ENCODE peak calls at places on chromosomes 11 and 22, in nine cellular contexts. X is fibroblast of lung; N is activated T-helper 1 cell treated with anti-CD3 and anti-CD28 coated beads, Interleukin-12 subunit alpha, Interleukin-12 subunit beta, Interleukin-2, Interleukin-4 antibody, amounts not matched to agents 30 ng/mL and 10 ng/mL and 1 ng/mL, durations not matched to agents 14 hours and 24 hours and 36 hours; B is glomerular endothelial cell; R is stimulated activated CD4-positive, alpha-beta T cell treated with anti-CD3 and anti-CD28 coated beads, TNF-alpha, amount 100 ng/mL, for 24 hours; D is HAP-1; T is endothelial cell; W is psoas muscle; H is heart right ventricle. G is an unnamed sample.

GRCh38 chr11:47003180-47003877 is 66.8 kb downstream of the CSTPP1 start:
- DNase-seq in X (no peak), N (no peak), B (no peak), R (peak; percentile 5), D (no peak), T (no peak), W (no peak), H (peak; percentile 32), G (peak; percentile 57)

GRCh38 chr22:26718488-26718887 is 61.1 kb downstream of the MIAT start:
- DNase-seq in X (no peak), N (no peak), B (no peak), R (no peak), D (no peak), T (no peak), W (no peak), H (no peak), G (no peak)

GRCh38 chr11:19380375-19380774 is 139.6 kb upstream of the E2F8 start:
- DNase-seq in X (peak; percentile 67), N (no peak), B (no peak), R (no peak), D (no peak), T (no peak), W (no peak), H (no peak), G (no peak)

GRCh38 chr11:45927332-45927683 is 4.9 kb downstream of the LARGE2 start:
- DNase-seq in X (no peak), N (no peak), B (no peak), R (no peak), D (no peak), T (no peak), W (no peak), H (no peak), G (no peak)

GRCh38 chr22:48827228-48827810 is 1000.4 kb downstream of the BRD1 start:
- DNase-seq in X (no peak), N (no peak), B (no peak), R (no peak), D (no peak), T (no peak), W (no peak), H (no peak), G (no peak)

GRCh38 chr11:18384157-18384641 is 10.2 kb upstream of the LDHA start:
- DNase-seq in X (peak; percentile 83), N (no peak), B (peak; percentile 34), R (no peak), D (no peak), T (no peak), W (peak; percentile 74), H (peak; percentile 69), G (peak; percentile 25)

GRCh38 chr11:793556-793955 is 3.7 kb upstream of the CEND1 start:
- DNase-seq in X (no peak), N (no peak), B (no peak), R (no peak), D (no peak), T (no peak), W (peak; percentile 51), H (no peak), G (no peak)

GRCh38 chr11:35255514-35255913 is 116.5 kb downstream of the CD44 start:
- DNase-seq in X (no peak), N (no peak), B (no peak), R (no peak), D (no peak), T (no peak), W (no peak), H (no peak), G (no peak)

GRCh38 chr11:35593143-35593542 is 25.1 kb upstream of the FJX1 start:
- DNase-seq in X (peak; percentile 89), N (no peak), B (no peak), R (no peak), D (no peak), T (no peak), W (no peak), H (no peak), G (no peak)

GRCh38 chr22:19783531-19784395 is 23.2 kb downstream of the TBX1 start:
- DNase-seq in X (no peak), N (no peak), B (no peak), R (no peak), D (no peak), T (no peak), W (peak; percentile 17), H (no peak), G (no peak)

GRCh38 chr11:86774422-86774821 is 25.9 kb upstream of the PRSS23 start:
- DNase-seq in X (no peak), N (no peak), B (no peak), R (no peak), D (no peak), T (no peak), W (no peak), H (no peak), G (no peak)

GRCh38 chr11:70641366-70641765 is 243.0 kb downstream of the CTTN start:
- DNase-seq in X (no peak), N (no peak), B (no peak), R (no peak), D (no peak), T (no peak), W (no peak), H (no peak), G (no peak)

GRCh38 chr11:46520971-46521745 is 72.7 kb downstream of the AMBRA1 start:
- DNase-seq in X (peak; percentile 61), N (no peak), B (no peak), R (no peak), D (no peak), T (no peak), W (no peak), H (no peak), G (no peak)

GRCh38 chr22:41951898-41952474 is at the start of gene SMIM45:
- DNase-seq in X (no peak), N (no peak), B (no peak), R (no peak), D (no peak), T (no peak), W (no peak), H (no peak), G (peak; percentile 97)

GRCh38 chr11:72609451-72609850 is 64.8 kb downstream of the PDE2A start:
- DNase-seq in X (no peak), N (no peak), B (no peak), R (no peak), D (no peak), T (no peak), W (no peak), H (no peak), G (no peak)

GRCh38 chr11:78714539-78714938 is 139.9 kb upstream of the NARS2 start:
- DNase-seq in X (no peak), N (no peak), B (no peak), R (no peak), D (no peak), T (no peak), W (no peak), H (no peak), G (no peak)

GRCh38 chr11:27423125-27423524 is 49.5 kb downstream of the LGR4 start:
- DNase-seq in X (peak; percentile 96), N (no peak), B (no peak), R (no peak), D (no peak), T (no peak), W (peak; percentile 59), H (peak; percentile 9), G (no peak)

GRCh38 chr22:24190159-24190540 is 8.9 kb downstream of the SUSD2 start:
- DNase-seq in X (no peak), N (no peak), B (no peak), R (no peak), D (no peak), T (no peak), W (peak; percentile 35), H (no peak), G (no peak)

GRCh38 chr11:7657306-7658025 is 15.8 kb downstream of the CYB5R2 start:
- DNase-seq in X (peak; percentile 72), N (no peak), B (peak; percentile 62), R (no peak), D (peak; percentile 87), T (peak; percentile 60), W (peak; percentile 78), H (peak; percentile 53), G (peak; percentile 90)

GRCh38 chr11:73299751-73300150 is 8.3 kb upstream of the ARHGEF17 start:
- DNase-seq in X (no peak), N (no peak), B (no peak), R (no peak), D (no peak), T (no peak), W (peak; percentile 19), H (no peak), G (no peak)